ENCODE peak calls at places on chromosomes 12 and 14, in five cellular contexts. One of them, this sample, is unnamed.

GRCh38 chr12:53791735-53792326 is 40.1 kb upstream of the CISTR start:
- DNase-seq in omental fat pad: no peak
- DNase-seq in cardiac fibroblast: no peak
- DNase-seq in amniotic epithelial cell: no peak
- DNase-seq in GM23248: peak; percentile 28
- DNase-seq in this sample: no peak

GRCh38 chr14:84409435-84409834 is 1120.5 kb upstream of the FLRT2 start:
- DNase-seq in omental fat pad: no peak
- DNase-seq in cardiac fibroblast: peak; percentile 9
- DNase-seq in amniotic epithelial cell: peak; percentile 85
- DNase-seq in GM23248: no peak
- DNase-seq in this sample: peak; percentile 58

GRCh38 chr12:91123236-91123635 is 11.9 kb upstream of the LUM start:
- DNase-seq in omental fat pad: no peak
- DNase-seq in cardiac fibroblast: no peak
- DNase-seq in amniotic epithelial cell: no peak
- DNase-seq in GM23248: no peak
- DNase-seq in this sample: no peak

GRCh38 chr12:47147749-47148148 is 68.0 kb upstream of the AMIGO2 start:
- DNase-seq in omental fat pad: no peak
- DNase-seq in cardiac fibroblast: no peak
- DNase-seq in amniotic epithelial cell: no peak
- DNase-seq in GM23248: no peak
- DNase-seq in this sample: no peak

GRCh38 chr14:77478796-77479195 is 19.8 kb downstream of the ISM2 start:
- DNase-seq in omental fat pad: no peak
- DNase-seq in cardiac fibroblast: no peak
- DNase-seq in amniotic epithelial cell: no peak
- DNase-seq in GM23248: no peak
- DNase-seq in this sample: no peak

GRCh38 chr14:65502676-65503124 is 90.2 kb downstream of the FUT8 start:
- DNase-seq in omental fat pad: no peak
- DNase-seq in cardiac fibroblast: peak; percentile 63
- DNase-seq in amniotic epithelial cell: peak; percentile 75
- DNase-seq in GM23248: peak; percentile 59
- DNase-seq in this sample: peak; percentile 76

GRCh38 chr14:43184540-43184939 is 1322.5 kb downstream of the FSCB start:
- DNase-seq in omental fat pad: no peak
- DNase-seq in cardiac fibroblast: no peak
- DNase-seq in amniotic epithelial cell: no peak
- DNase-seq in GM23248: no peak
- DNase-seq in this sample: no peak

GRCh38 chr14:68978550-68978911 is 571 bp downstream of the ACTN1 start:
- DNase-seq in omental fat pad: no peak
- DNase-seq in cardiac fibroblast: peak; percentile 55
- DNase-seq in amniotic epithelial cell: no peak
- DNase-seq in GM23248: peak; percentile 73
- DNase-seq in this sample: no peak

GRCh38 chr14:22276913-22277816 is 311.9 kb downstream of the DAD1 start:
- DNase-seq in omental fat pad: no peak
- DNase-seq in cardiac fibroblast: peak; percentile 26
- DNase-seq in amniotic epithelial cell: peak; percentile 16
- DNase-seq in GM23248: peak; percentile 30
- DNase-seq in this sample: no peak

GRCh38 chr14:104892517-104893434 is 27.7 kb downstream of the CEP170B start:
- DNase-seq in omental fat pad: no peak
- DNase-seq in cardiac fibroblast: no peak
- DNase-seq in amniotic epithelial cell: no peak
- DNase-seq in GM23248: no peak
- DNase-seq in this sample: peak; percentile 1

GRCh38 chr12:110844551-110845395 is 2.0 kb upstream of the CCDC63 start:
- DNase-seq in omental fat pad: no peak
- DNase-seq in cardiac fibroblast: peak; percentile 74
- DNase-seq in amniotic epithelial cell: no peak
- DNase-seq in GM23248: peak; percentile 73
- DNase-seq in this sample: no peak

GRCh38 chr12:89663577-89664357 is 44.9 kb downstream of the ATP2B1 start:
- DNase-seq in omental fat pad: no peak
- DNase-seq in cardiac fibroblast: peak; percentile 17
- DNase-seq in amniotic epithelial cell: peak; percentile 16
- DNase-seq in GM23248: peak; percentile 67
- DNase-seq in this sample: peak; percentile 77

GRCh38 chr12:111063296-111064026 is 143.1 kb upstream of the MYL2 start:
- DNase-seq in omental fat pad: no peak
- DNase-seq in cardiac fibroblast: peak; percentile 4
- DNase-seq in amniotic epithelial cell: no peak
- DNase-seq in GM23248: peak; percentile 89
- DNase-seq in this sample: no peak

GRCh38 chr12:47824629-47825028 is 4.9 kb upstream of the HDAC7 start:
- DNase-seq in omental fat pad: no peak
- DNase-seq in cardiac fibroblast: no peak
- DNase-seq in amniotic epithelial cell: no peak
- DNase-seq in GM23248: no peak
- DNase-seq in this sample: no peak

GRCh38 chr14:98634043-98634820 is 637.8 kb downstream of the BCL11B start:
- DNase-seq in omental fat pad: no peak
- DNase-seq in cardiac fibroblast: no peak
- DNase-seq in amniotic epithelial cell: no peak
- DNase-seq in GM23248: no peak
- DNase-seq in this sample: no peak

GRCh38 chr14:96567289-96567899 is 65.2 kb downstream of the PAPOLA start:
- DNase-seq in omental fat pad: no peak
- DNase-seq in cardiac fibroblast: peak; percentile 62
- DNase-seq in amniotic epithelial cell: peak; percentile 40
- DNase-seq in GM23248: peak; percentile 62
- DNase-seq in this sample: no peak

GRCh38 chr12:65327207-65328076 is 49.0 kb downstream of the MSRB3 start:
- DNase-seq in omental fat pad: no peak
- DNase-seq in cardiac fibroblast: peak; percentile 74
- DNase-seq in amniotic epithelial cell: no peak
- DNase-seq in GM23248: peak; percentile 56
- DNase-seq in this sample: no peak